ENCODE peak calls at places on chromosomes 16 and 17, in seven cellular contexts. O is heart right ventricle, K is foreskin fibroblast, T is fibroblast of lung, D is GM06990, Q is left ventricle myocardium inferior, S is AG09319. M is an unnamed sample.

GRCh38 chr17:76241205-76241539 is 879 bp upstream of the RNF157 start:
- DNase-seq in D (no peak), Q (no peak), S (no peak), K (peak), O (no peak), T (peak), M (no peak)

GRCh38 chr16:29951966-29952365 is 9.9 kb upstream of the TMEM219 start:
- DNase-seq in Q (no peak), S (no peak), K (no peak), D (no peak), O (no peak), T (no peak), M (no peak)

GRCh38 chr17:30543456-30543855 is 66.2 kb downstream of the GOSR1 start:
- DNase-seq in T (no peak), O (no peak), D (no peak), Q (no peak), S (no peak), K (peak), M (no peak)

GRCh38 chr16:86848821-86849220 is 270.5 kb downstream of the FOXL1 start:
- DNase-seq in D (no peak), S (no peak), K (no peak), T (no peak), Q (no peak), O (no peak), M (no peak)

GRCh38 chr16:48356633-48357376 is 28.4 kb downstream of the SIAH1 start:
- DNase-seq in O (no peak), D (no peak), K (no peak), T (no peak), Q (no peak), S (no peak), M (no peak)

GRCh38 chr17:43217614-43218087 is 6.0 kb downstream of the TMEM106A start:
- DNase-seq in O (no peak), Q (no peak), K (no peak), D (no peak), S (no peak), T (no peak), M (no peak)

GRCh38 chr16:71467810-71468209 is 5.8 kb upstream of the ZNF23 start:
- DNase-seq in D (peak), T (peak), Q (no peak), S (no peak), O (peak), K (peak), M (peak)

GRCh38 chr17:47850692-47851573 is at the start of gene SP6:
- DNase-seq in S (no peak), O (peak), Q (peak), T (peak), D (no peak), K (peak), M (peak)

GRCh38 chr17:14771543-14771942 is 470.7 kb downstream of the HS3ST3B1 start:
- DNase-seq in T (no peak), O (no peak), K (no peak), Q (no peak), D (no peak), S (no peak), M (no peak)

GRCh38 chr16:67104061-67104460 is 5.7 kb upstream of the PHAF1 start:
- DNase-seq in T (peak), K (peak), D (no peak), O (peak), Q (no peak), S (no peak), M (no peak)

GRCh38 chr17:83097831-83098230 is 18.4 kb downstream of the METRNL start:
- DNase-seq in T (no peak), Q (no peak), D (no peak), O (no peak), S (no peak), K (peak), M (no peak)

GRCh38 chr16:27048316-27048715 is 18.4 kb upstream of the C16orf82 start:
- DNase-seq in O (no peak), D (no peak), Q (no peak), T (peak), S (no peak), K (peak), M (no peak)

GRCh38 chr17:63454915-63455314 is 8.8 kb upstream of the CYB561 start:
- DNase-seq in D (no peak), S (no peak), O (no peak), K (no peak), T (no peak), Q (no peak), M (no peak)

GRCh38 chr16:65667013-65667578 is 545.2 kb upstream of the CDH11 start:
- DNase-seq in D (no peak), Q (no peak), T (peak), O (no peak), K (peak), S (no peak), M (no peak)
- TF ChIP-seq CTCF in D (no peak), Q (no peak), T (no peak), O (no peak), K (peak), S (peak), M (no peak)

GRCh38 chr17:6177941-6178694 is 107.9 kb downstream of the WSCD1 start:
- DNase-seq in D (no peak), S (no peak), O (no peak), Q (no peak), K (no peak), T (no peak), M (no peak)
- TF ChIP-seq CTCF in D (no peak), S (no peak), O (no peak), Q (no peak), K (no peak), T (no peak), M (no peak)

GRCh38 chr16:54285414-54286066 is 1.0 kb downstream of the IRX3 start:
- DNase-seq in Q (peak), T (no peak), O (peak), D (no peak), K (peak), S (no peak), M (no peak)
- TF ChIP-seq CTCF in Q (peak), T (no peak), O (no peak), D (no peak), K (peak), S (no peak), M (no peak)

GRCh38 chr16:23397464-23397863 is 55.5 kb downstream of the COG7 start:
- DNase-seq in K (no peak), Q (no peak), T (no peak), S (no peak), D (no peak), O (no peak), M (no peak)

GRCh38 chr16:23401142-23401541 is 51.8 kb downstream of the COG7 start:
- DNase-seq in K (no peak), O (no peak), Q (no peak), T (no peak), S (no peak), D (no peak), M (no peak)

GRCh38 chr16:23402100-23402499 is 50.9 kb downstream of the COG7 start:
- DNase-seq in S (no peak), Q (no peak), K (no peak), T (no peak), D (no peak), O (no peak), M (no peak)

GRCh38 chr16:23400387-23400930 is 52.5 kb downstream of the COG7 start:
- DNase-seq in O (no peak), S (no peak), Q (no peak), T (no peak), K (no peak), D (no peak), M (no peak)

DNA sequence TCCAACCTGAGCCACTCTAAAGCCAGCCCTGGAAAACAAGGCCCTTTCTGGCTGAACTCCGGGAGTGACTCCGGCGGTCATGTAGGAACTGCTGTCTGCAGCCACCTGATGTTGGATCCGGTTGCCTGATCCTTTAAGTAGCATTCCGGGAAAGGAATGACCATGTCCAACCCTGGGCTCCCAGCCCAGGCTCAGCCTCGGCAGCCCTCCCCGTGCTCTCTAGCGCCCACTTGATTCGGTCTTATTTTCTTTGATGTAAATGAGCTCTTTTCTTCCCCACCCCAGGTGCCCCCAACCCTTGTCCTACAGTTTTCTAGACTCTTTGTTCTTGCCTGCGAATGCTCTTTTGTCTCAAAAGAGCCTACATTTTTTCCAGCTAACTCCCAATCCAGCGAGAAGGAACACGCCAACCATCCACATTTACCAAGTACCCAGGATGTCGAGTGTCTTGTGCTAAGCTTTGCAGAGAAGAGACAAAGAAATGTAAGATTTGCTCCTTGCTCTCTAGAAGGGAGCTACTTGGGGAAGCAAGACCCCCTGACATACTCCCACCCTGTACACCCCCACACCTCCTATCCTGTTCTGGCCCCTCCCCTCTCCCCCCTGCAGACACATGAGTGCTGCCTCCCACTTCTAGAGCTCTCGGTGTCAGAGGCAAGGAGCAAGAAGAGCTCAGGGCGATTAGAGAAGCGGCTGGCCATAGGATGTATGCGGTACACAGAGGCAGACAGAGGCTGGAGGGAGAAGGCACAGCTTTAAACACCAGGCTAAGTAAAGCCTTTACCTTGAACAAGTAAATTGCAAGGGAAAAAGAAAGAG is 53.8 kb downstream of the COG7 start:
- DNase-seq in T (no peak), S (no peak), O (peak), D (no peak), K (no peak), Q (peak), M (no peak)
- TF ChIP-seq CTCF in T (no peak), S (no peak), O (no peak), D (no peak), K (no peak), Q (peak), M (no peak)

M was measured in GM10248.